ENCODE peak calls at places on chromosomes 5 and 9, in eight cellular contexts. C is fibroblast of gingiva; G is activated CD8-positive, alpha-beta memory T cell treated with anti-CD3 and anti-CD28 coated beads for 48 hours; Z is LoVo; O is NAMALWA; V is colonic mucosa; P is frontal cortex; K is posterior cingulate gyrus. H is an unnamed sample.
A peak's percentile ranks its signal among the peaks of the same experiment; 100 is the strongest.

GRCh38 chr9:103816146-103816545 is 278.0 kb upstream of the SMC2 start:
- DNase-seq in P (no peak), O (no peak), V (no peak), Z (no peak), G (no peak), C (no peak), K (no peak), H (no peak)

GRCh38 chr9:137221477-137222111 is 446 bp downstream of the RNF208 start:
- DNase-seq in Z (no peak), G (no peak), P (no peak), K (no peak), O (no peak), V (peak; percentile 56), C (no peak), H (peak; percentile 90)

GRCh38 chr5:45060686-45061085 is 251.9 kb downstream of the MRPS30 start:
- DNase-seq in G (no peak), K (no peak), C (no peak), O (no peak), P (no peak), Z (no peak), V (no peak), H (no peak)

GRCh38 chr9:136725612-136726011 is 13.2 kb downstream of the DIPK1B start:
- DNase-seq in Z (no peak), K (no peak), G (no peak), C (peak; percentile 47), O (no peak), V (no peak), P (no peak), H (no peak)

GRCh38 chr5:118220491-118220890 is 767.9 kb downstream of the DTWD2 start:
- DNase-seq in G (no peak), P (no peak), Z (no peak), V (no peak), K (no peak), O (no peak), C (peak; percentile 36), H (no peak)

GRCh38 chr9:105958587-105958986 is 264.2 kb downstream of the TMEM38B start:
- DNase-seq in O (no peak), P (no peak), V (no peak), Z (no peak), G (no peak), C (no peak), K (no peak), H (no peak)

GRCh38 chr5:11384441-11385250 is 519.6 kb downstream of the CTNND2 start:
- DNase-seq in P (peak; percentile 71), V (peak; percentile 21), Z (no peak), O (no peak), G (no peak), C (no peak), K (no peak), H (peak; percentile 88)

GRCh38 chr5:73637565-73637964 is 11.6 kb downstream of the ARHGEF28 start:
- DNase-seq in K (no peak), Z (no peak), C (no peak), G (no peak), P (no peak), O (no peak), V (no peak), H (no peak)

GRCh38 chr9:81621111-81621510 is 68.2 kb downstream of the TLE1 start:
- DNase-seq in V (no peak), C (no peak), P (no peak), G (no peak), O (no peak), K (no peak), Z (no peak), H (no peak)

GRCh38 chr5:1788828-1789227 is 10.8 kb downstream of the MRPL36 start:
- DNase-seq in P (no peak), Z (no peak), G (no peak), V (no peak), C (no peak), O (no peak), K (no peak), H (no peak)

GRCh38 chr9:127917603-127918002 is 762 bp upstream of the ST6GALNAC4 start:
- DNase-seq in V (no peak), Z (no peak), O (peak; percentile 80), G (no peak), K (no peak), P (no peak), C (no peak), H (no peak)

GRCh38 chr5:32574540-32575175 is 10.7 kb upstream of the SUB1 start:
- DNase-seq in K (no peak), P (no peak), Z (no peak), V (no peak), C (no peak), G (no peak), O (no peak), H (no peak)

GRCh38 chr5:2889946-2890475 is 138.5 kb upstream of the IRX2 start:
- DNase-seq in G (no peak), P (no peak), V (no peak), O (no peak), K (no peak), Z (no peak), C (no peak), H (no peak)

GRCh38 chr5:31487510-31487909 is 44.4 kb downstream of the DROSHA start:
- DNase-seq in O (no peak), C (no peak), V (no peak), P (no peak), K (no peak), G (no peak), Z (no peak), H (no peak)

GRCh38 chr5:145948047-145948446 is 11.7 kb downstream of the SH3RF2 start:
- DNase-seq in C (no peak), Z (no peak), V (no peak), K (no peak), G (no peak), O (no peak), P (no peak), H (no peak)

GRCh38 chr5:142839711-142840441 is 69.7 kb downstream of the ARHGAP26 start:
- DNase-seq in Z (no peak), V (peak; percentile 55), C (peak; percentile 92), O (no peak), G (no peak), P (no peak), K (no peak), H (no peak)

GRCh38 chr9:125409637-125410521 is 148.3 kb downstream of the GAPVD1 start:
- DNase-seq in K (no peak), V (no peak), C (no peak), O (peak; percentile 85), G (no peak), P (no peak), Z (peak; percentile 88), H (no peak)

GRCh38 chr5:172280937-172281336 is 2.6 kb downstream of the UBTD2 start:
- DNase-seq in P (no peak), C (peak; percentile 97), V (no peak), K (no peak), Z (no peak), O (no peak), G (no peak), H (no peak)

GRCh38 chr5:143679777-143680176 is 132.2 kb upstream of the HMHB1 start:
- DNase-seq in G (no peak), K (no peak), C (peak; percentile 55), P (no peak), O (no peak), V (no peak), Z (peak; percentile 26), H (no peak)

GRCh38 chr9:2403701-2404100 is 217.9 kb upstream of the VLDLR start:
- DNase-seq in V (no peak), G (no peak), O (no peak), C (no peak), Z (no peak), K (no peak), P (no peak), H (no peak)

GRCh38 chr5:37490411-37490810 is 111.3 kb downstream of the WDR70 start:
- DNase-seq in G (no peak), K (no peak), O (no peak), P (no peak), Z (no peak), V (no peak), C (no peak), H (peak; percentile 10)

GRCh38 chr5:124544366-124545055 is 201.9 kb downstream of the ZNF608 start:
- DNase-seq in O (no peak), G (no peak), P (no peak), Z (peak; percentile 34), V (no peak), C (no peak), K (no peak), H (no peak)

GRCh38 chr5:41796061-41796460 is 74.2 kb downstream of the OXCT1 start:
- DNase-seq in Z (no peak), C (no peak), O (no peak), G (no peak), V (no peak), P (no peak), K (no peak), H (no peak)